ENCODE peak calls at places on chromosomes 6 and 20, in ten cellular contexts. One of them, this sample, is unnamed. For H3K27me3 and H3K36me3, the result is how much of the 10 kb centered on the place peaks cover.

GRCh38 chr6:169186496-169187169 is 67.0 kb downstream of the THBS2 start:
- DNase-seq in heart left ventricle: no peak
- DNase-seq in brain microvascular endothelial cell: no peak
- DNase-seq in cardiac muscle cell: no peak
- DNase-seq in right atrium auricular region: no peak
- DNase-seq in suprapubic skin: no peak
- DNase-seq in psoas muscle: no peak
- DNase-seq in GM23248: no peak
- DNase-seq in IMR-90: no peak
- DNase-seq in kidney epithelial cell: no peak
- DNase-seq in this sample: peak

GRCh38 chr6:131669891-131670290 is 31.3 kb downstream of the OR2A4 start:
- DNase-seq in heart left ventricle: no peak
- DNase-seq in brain microvascular endothelial cell: no peak
- DNase-seq in cardiac muscle cell: no peak
- DNase-seq in right atrium auricular region: no peak
- DNase-seq in suprapubic skin: no peak
- DNase-seq in psoas muscle: no peak
- DNase-seq in GM23248: no peak
- DNase-seq in IMR-90: no peak
- DNase-seq in kidney epithelial cell: no peak
- DNase-seq in this sample: no peak

GRCh38 chr6:142387997-142388815 is 86.4 kb downstream of the ADGRG6 start:
- DNase-seq in heart left ventricle: no peak
- DNase-seq in brain microvascular endothelial cell: peak
- DNase-seq in cardiac muscle cell: peak
- DNase-seq in right atrium auricular region: no peak
- DNase-seq in suprapubic skin: no peak
- DNase-seq in psoas muscle: no peak
- DNase-seq in GM23248: peak
- DNase-seq in IMR-90: peak
- DNase-seq in kidney epithelial cell: no peak
- DNase-seq in this sample: peak

GRCh38 chr20:64189530-64189966 is 25.3 kb downstream of the MYT1 start:
- DNase-seq in heart left ventricle: no peak
- DNase-seq in brain microvascular endothelial cell: no peak
- DNase-seq in cardiac muscle cell: no peak
- DNase-seq in right atrium auricular region: no peak
- DNase-seq in suprapubic skin: no peak
- DNase-seq in psoas muscle: no peak
- DNase-seq in GM23248: no peak
- DNase-seq in IMR-90: no peak
- DNase-seq in kidney epithelial cell: no peak
- DNase-seq in this sample: no peak

GRCh38 chr6:127119361-127120108 is 1.1 kb downstream of the RSPO3 start:
- DNase-seq in heart left ventricle: no peak
- DNase-seq in brain microvascular endothelial cell: no peak
- DNase-seq in cardiac muscle cell: peak
- DNase-seq in right atrium auricular region: no peak
- DNase-seq in suprapubic skin: no peak
- DNase-seq in psoas muscle: peak
- DNase-seq in GM23248: peak
- DNase-seq in IMR-90: no peak
- DNase-seq in kidney epithelial cell: no peak
- DNase-seq in this sample: peak

GRCh38 chr20:1446536-1446935 is 20.1 kb downstream of the NSFL1C start:
- DNase-seq in heart left ventricle: no peak
- DNase-seq in brain microvascular endothelial cell: no peak
- DNase-seq in cardiac muscle cell: no peak
- DNase-seq in right atrium auricular region: no peak
- DNase-seq in suprapubic skin: no peak
- DNase-seq in psoas muscle: no peak
- DNase-seq in GM23248: no peak
- DNase-seq in IMR-90: no peak
- DNase-seq in kidney epithelial cell: no peak
- DNase-seq in this sample: no peak

GRCh38 chr20:10250902-10251301 is 32.3 kb downstream of the SNAP25 start:
- DNase-seq in heart left ventricle: no peak
- DNase-seq in brain microvascular endothelial cell: no peak
- DNase-seq in cardiac muscle cell: no peak
- DNase-seq in right atrium auricular region: no peak
- DNase-seq in suprapubic skin: no peak
- DNase-seq in psoas muscle: no peak
- DNase-seq in GM23248: no peak
- DNase-seq in IMR-90: no peak
- DNase-seq in kidney epithelial cell: no peak
- DNase-seq in this sample: no peak

GRCh38 chr6:135586388-135586787 is 88.8 kb upstream of the AHI1 start:
- DNase-seq in heart left ventricle: no peak
- DNase-seq in brain microvascular endothelial cell: no peak
- DNase-seq in cardiac muscle cell: no peak
- DNase-seq in right atrium auricular region: no peak
- DNase-seq in suprapubic skin: no peak
- DNase-seq in psoas muscle: no peak
- DNase-seq in GM23248: no peak
- DNase-seq in IMR-90: peak
- DNase-seq in kidney epithelial cell: no peak
- DNase-seq in this sample: no peak

GRCh38 chr20:10318625-10319024 is 100.0 kb downstream of the SNAP25 start:
- DNase-seq in heart left ventricle: no peak
- DNase-seq in brain microvascular endothelial cell: no peak
- DNase-seq in cardiac muscle cell: no peak
- DNase-seq in right atrium auricular region: no peak
- DNase-seq in suprapubic skin: no peak
- DNase-seq in psoas muscle: no peak
- DNase-seq in GM23248: no peak
- DNase-seq in IMR-90: no peak
- DNase-seq in kidney epithelial cell: no peak
- DNase-seq in this sample: no peak

GRCh38 chr6:29834564-29835436 is 7.2 kb downstream of the HLA-G start:
- DNase-seq in heart left ventricle: no peak
- DNase-seq in brain microvascular endothelial cell: no peak
- DNase-seq in cardiac muscle cell: peak
- DNase-seq in right atrium auricular region: no peak
- DNase-seq in suprapubic skin: no peak
- DNase-seq in psoas muscle: peak
- DNase-seq in GM23248: peak
- DNase-seq in IMR-90: no peak
- DNase-seq in kidney epithelial cell: no peak
- DNase-seq in this sample: peak

GRCh38 chr6:112037783-112038216 is 16.1 kb upstream of the CCN6 start:
- DNase-seq in heart left ventricle: peak
- DNase-seq in brain microvascular endothelial cell: peak
- DNase-seq in cardiac muscle cell: no peak
- DNase-seq in right atrium auricular region: peak
- DNase-seq in suprapubic skin: peak
- DNase-seq in psoas muscle: peak
- DNase-seq in GM23248: peak
- DNase-seq in IMR-90: peak
- DNase-seq in kidney epithelial cell: peak
- DNase-seq in this sample: no peak

GRCh38 chr6:146697921-146698320 is 99.1 kb downstream of the ADGB start:
- DNase-seq in heart left ventricle: no peak
- DNase-seq in brain microvascular endothelial cell: no peak
- DNase-seq in cardiac muscle cell: no peak
- DNase-seq in right atrium auricular region: no peak
- DNase-seq in suprapubic skin: no peak
- DNase-seq in psoas muscle: no peak
- DNase-seq in GM23248: no peak
- DNase-seq in IMR-90: no peak
- DNase-seq in kidney epithelial cell: no peak
- DNase-seq in this sample: no peak

GRCh38 chr20:50339196-50339901 is 148.7 kb downstream of the CEBPB start:
- DNase-seq in heart left ventricle: no peak
- DNase-seq in brain microvascular endothelial cell: no peak
- DNase-seq in cardiac muscle cell: no peak
- DNase-seq in right atrium auricular region: no peak
- DNase-seq in suprapubic skin: no peak
- DNase-seq in psoas muscle: no peak
- DNase-seq in GM23248: peak
- DNase-seq in IMR-90: peak
- DNase-seq in kidney epithelial cell: no peak
- DNase-seq in this sample: no peak

GRCh38 chr6:27495386-27496135 is 22.7 kb upstream of the ZNF184 start:
- DNase-seq in heart left ventricle: peak
- DNase-seq in brain microvascular endothelial cell: peak
- DNase-seq in cardiac muscle cell: peak
- DNase-seq in right atrium auricular region: no peak
- DNase-seq in suprapubic skin: no peak
- DNase-seq in psoas muscle: peak
- DNase-seq in GM23248: peak
- DNase-seq in IMR-90: peak
- DNase-seq in kidney epithelial cell: no peak
- DNase-seq in this sample: peak

GRCh38 chr6:137218917-137219663 is at the start of gene IFNGR1:
- DNase-seq in heart left ventricle: peak
- DNase-seq in brain microvascular endothelial cell: peak
- DNase-seq in cardiac muscle cell: peak
- DNase-seq in right atrium auricular region: peak
- DNase-seq in suprapubic skin: peak
- DNase-seq in psoas muscle: peak
- DNase-seq in GM23248: peak
- DNase-seq in IMR-90: peak
- DNase-seq in kidney epithelial cell: peak
- DNase-seq in this sample: peak

GRCh38 chr6:79810153-79810806 is 137.1 kb downstream of the ELOVL4 start:
- DNase-seq in heart left ventricle: no peak
- DNase-seq in brain microvascular endothelial cell: no peak
- DNase-seq in cardiac muscle cell: peak
- DNase-seq in right atrium auricular region: no peak
- DNase-seq in suprapubic skin: no peak
- DNase-seq in psoas muscle: no peak
- DNase-seq in GM23248: no peak
- DNase-seq in IMR-90: no peak
- DNase-seq in kidney epithelial cell: no peak
- DNase-seq in this sample: no peak
- H3K4me3 ChIP-seq in heart left ventricle: no peak
- H3K4me3 ChIP-seq in brain microvascular endothelial cell: no peak
- H3K4me3 ChIP-seq in cardiac muscle cell: no peak
- H3K4me3 ChIP-seq in right atrium auricular region: no peak
- H3K4me3 ChIP-seq in suprapubic skin: no peak
- H3K4me3 ChIP-seq in psoas muscle: no peak
- H3K4me3 ChIP-seq in GM23248: no peak
- H3K4me3 ChIP-seq in IMR-90: no peak
- H3K4me3 ChIP-seq in kidney epithelial cell: no peak
- H3K4me3 ChIP-seq in this sample: no peak

GRCh38 chr6:143952386-143952785 is 55.7 kb downstream of the PLAGL1 start:
- DNase-seq in heart left ventricle: no peak
- DNase-seq in brain microvascular endothelial cell: no peak
- DNase-seq in cardiac muscle cell: no peak
- DNase-seq in right atrium auricular region: no peak
- DNase-seq in suprapubic skin: no peak
- DNase-seq in psoas muscle: no peak
- DNase-seq in GM23248: no peak
- DNase-seq in IMR-90: no peak
- DNase-seq in kidney epithelial cell: no peak
- DNase-seq in this sample: no peak
- H3K27me3 ChIP-seq in heart left ventricle: under half
- H3K27me3 ChIP-seq in brain microvascular endothelial cell: under half
- H3K27me3 ChIP-seq in cardiac muscle cell: under half
- H3K27me3 ChIP-seq in right atrium auricular region: under half
- H3K27me3 ChIP-seq in suprapubic skin: under half
- H3K27me3 ChIP-seq in psoas muscle: under half
- H3K27me3 ChIP-seq in GM23248: under half
- H3K27me3 ChIP-seq in IMR-90: under half
- H3K27me3 ChIP-seq in kidney epithelial cell: under half
- H3K27me3 ChIP-seq in this sample: under half

DNA sequence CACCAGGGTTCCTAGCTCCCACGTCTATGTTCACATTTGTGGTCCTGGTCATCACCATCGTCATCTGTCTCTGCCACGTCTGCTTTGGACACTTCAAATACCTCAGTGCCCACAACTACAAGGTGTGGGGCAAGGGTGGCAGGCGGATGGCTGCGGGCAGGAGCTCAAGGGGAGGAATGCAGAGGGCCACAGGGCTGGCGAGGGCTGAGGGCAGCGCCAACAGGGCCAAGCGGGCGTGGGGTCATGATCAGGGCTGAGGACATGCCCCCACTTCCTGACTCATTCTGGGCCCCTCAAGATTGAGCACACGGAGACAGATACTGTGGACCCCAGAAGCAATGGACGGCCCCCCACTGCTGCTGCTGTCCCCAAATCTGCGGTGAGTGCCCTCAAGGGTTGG is 4.6 kb upstream of the CAPN11 start:
- DNase-seq in heart left ventricle: no peak
- DNase-seq in brain microvascular endothelial cell: no peak
- DNase-seq in cardiac muscle cell: no peak
- DNase-seq in right atrium auricular region: no peak
- DNase-seq in suprapubic skin: no peak
- DNase-seq in psoas muscle: no peak
- DNase-seq in GM23248: no peak
- DNase-seq in IMR-90: no peak
- DNase-seq in kidney epithelial cell: no peak
- DNase-seq in this sample: no peak
- H3K36me3 ChIP-seq in heart left ventricle: under half
- H3K36me3 ChIP-seq in brain microvascular endothelial cell: under half
- H3K36me3 ChIP-seq in cardiac muscle cell: under half
- H3K36me3 ChIP-seq in right atrium auricular region: under half
- H3K36me3 ChIP-seq in suprapubic skin: under half
- H3K36me3 ChIP-seq in psoas muscle: under half
- H3K36me3 ChIP-seq in GM23248: under half
- H3K36me3 ChIP-seq in IMR-90: under half
- H3K36me3 ChIP-seq in kidney epithelial cell: under half
- H3K36me3 ChIP-seq in this sample: under half

GRCh38 chr6:116872771-116873170 is 4.3 kb upstream of the RFX6 start:
- DNase-seq in heart left ventricle: no peak
- DNase-seq in brain microvascular endothelial cell: no peak
- DNase-seq in cardiac muscle cell: no peak
- DNase-seq in right atrium auricular region: no peak
- DNase-seq in suprapubic skin: no peak
- DNase-seq in psoas muscle: no peak
- DNase-seq in GM23248: no peak
- DNase-seq in IMR-90: no peak
- DNase-seq in kidney epithelial cell: no peak
- DNase-seq in this sample: no peak

GRCh38 chr6:116877743-116878142 is 701 bp downstream of the RFX6 start:
- DNase-seq in heart left ventricle: no peak
- DNase-seq in brain microvascular endothelial cell: no peak
- DNase-seq in cardiac muscle cell: no peak
- DNase-seq in right atrium auricular region: no peak
- DNase-seq in suprapubic skin: no peak
- DNase-seq in psoas muscle: no peak
- DNase-seq in GM23248: no peak
- DNase-seq in IMR-90: no peak
- DNase-seq in kidney epithelial cell: no peak
- DNase-seq in this sample: peak

GRCh38 chr6:116876107-116876506 is 935 bp upstream of the RFX6 start:
- DNase-seq in heart left ventricle: no peak
- DNase-seq in brain microvascular endothelial cell: no peak
- DNase-seq in cardiac muscle cell: no peak
- DNase-seq in right atrium auricular region: no peak
- DNase-seq in suprapubic skin: no peak
- DNase-seq in psoas muscle: no peak
- DNase-seq in GM23248: peak
- DNase-seq in IMR-90: no peak
- DNase-seq in kidney epithelial cell: no peak
- DNase-seq in this sample: no peak

GRCh38 chr6:116881236-116881635 is 4.2 kb downstream of the RFX6 start:
- DNase-seq in heart left ventricle: no peak
- DNase-seq in brain microvascular endothelial cell: no peak
- DNase-seq in cardiac muscle cell: no peak
- DNase-seq in right atrium auricular region: no peak
- DNase-seq in suprapubic skin: no peak
- DNase-seq in psoas muscle: no peak
- DNase-seq in GM23248: peak
- DNase-seq in IMR-90: no peak
- DNase-seq in kidney epithelial cell: no peak
- DNase-seq in this sample: no peak

GRCh38 chr6:116876635-116877611 is at the start of gene RFX6:
- DNase-seq in heart left ventricle: no peak
- DNase-seq in brain microvascular endothelial cell: no peak
- DNase-seq in cardiac muscle cell: peak
- DNase-seq in right atrium auricular region: no peak
- DNase-seq in suprapubic skin: no peak
- DNase-seq in psoas muscle: no peak
- DNase-seq in GM23248: no peak
- DNase-seq in IMR-90: no peak
- DNase-seq in kidney epithelial cell: no peak
- DNase-seq in this sample: peak
- H3K4me3 ChIP-seq in heart left ventricle: no peak
- H3K4me3 ChIP-seq in brain microvascular endothelial cell: no peak
- H3K4me3 ChIP-seq in cardiac muscle cell: peak
- H3K4me3 ChIP-seq in right atrium auricular region: no peak
- H3K4me3 ChIP-seq in suprapubic skin: peak
- H3K4me3 ChIP-seq in psoas muscle: peak
- H3K4me3 ChIP-seq in GM23248: no peak
- H3K4me3 ChIP-seq in IMR-90: no peak
- H3K4me3 ChIP-seq in kidney epithelial cell: peak
- H3K4me3 ChIP-seq in this sample: peak